ENCODE peak calls at places on chromosomes 1 and 21, in eight cellular contexts. S is heart left ventricle; G is cardiac muscle cell; V is CD8-positive, alpha-beta T cell; X is pancreas; H is Panc1; A is brain microvascular endothelial cell; Z is psoas muscle. T is an unnamed sample. For H3K36me3, the result is how much of the 10 kb centered on the place peaks cover.

GRCh38 chr1:4481451-4481850 is 173.0 kb upstream of the AJAP1 start:
- DNase-seq in S (no peak), G (no peak), V (no peak), X (peak), H (no peak), A (no peak), Z (no peak), T (no peak)

GRCh38 chr1:15139654-15140350 is 13.7 kb upstream of the TMEM51 start:
- DNase-seq in S (no peak), G (peak), V (no peak), X (peak), H (no peak), A (no peak), Z (no peak), T (no peak)

GRCh38 chr1:194437135-194437534 is 1250.7 kb upstream of the B3GALT2 start:
- DNase-seq in S (no peak), G (no peak), V (no peak), X (no peak), H (no peak), A (no peak), Z (no peak), T (no peak)

GRCh38 chr1:226657788-226658537 is 81.1 kb downstream of the ITPKB start:
- DNase-seq in S (peak), G (no peak), V (no peak), X (no peak), H (no peak), A (no peak), Z (no peak), T (no peak)

GRCh38 chr1:33185541-33185940 is 3.7 kb upstream of the TRIM62 start:
- DNase-seq in S (no peak), G (no peak), V (no peak), X (no peak), H (no peak), A (no peak), Z (no peak), T (no peak)

GRCh38 chr1:180590889-180591288 is 32.1 kb downstream of the OVAAL start:
- DNase-seq in S (no peak), G (no peak), V (no peak), X (no peak), H (no peak), A (no peak), Z (no peak), T (no peak)

GRCh38 chr1:116763787-116764465 is 9.7 kb downstream of the CD2 start:
- DNase-seq in S (no peak), G (peak), V (no peak), X (no peak), H (no peak), A (no peak), Z (no peak), T (no peak)

GRCh38 chr21:21688877-21689276 is 690.7 kb downstream of the NCAM2 start:
- DNase-seq in S (peak), G (peak), V (no peak), X (no peak), H (no peak), A (no peak), Z (no peak), T (no peak)

GRCh38 chr1:209595032-209595431 is 11.5 kb downstream of the CAMK1G start:
- DNase-seq in S (no peak), G (no peak), V (no peak), X (no peak), H (no peak), A (no peak), Z (no peak), T (no peak)

GRCh38 chr1:157177701-157178380 is 39.6 kb upstream of the ETV3 start:
- DNase-seq in S (no peak), G (peak), V (no peak), X (no peak), H (no peak), A (no peak), Z (no peak), T (no peak)

GRCh38 chr1:64865105-64865757 is 101.1 kb downstream of the JAK1 start:
- DNase-seq in S (no peak), G (no peak), V (no peak), X (no peak), H (no peak), A (no peak), Z (no peak), T (no peak)

GRCh38 chr1:64864018-64864945 is 102.1 kb downstream of the JAK1 start:
- DNase-seq in S (peak), G (no peak), V (peak), X (peak), H (no peak), A (no peak), Z (peak), T (peak)

GRCh38 chr1:64857347-64857746 is 109.0 kb downstream of the JAK1 start:
- DNase-seq in S (no peak), G (no peak), V (no peak), X (no peak), H (no peak), A (no peak), Z (no peak), T (no peak)

GRCh38 chr1:64856564-64856963 is 109.8 kb downstream of the JAK1 start:
- DNase-seq in S (no peak), G (no peak), V (no peak), X (no peak), H (no peak), A (no peak), Z (peak), T (no peak)

DNA sequence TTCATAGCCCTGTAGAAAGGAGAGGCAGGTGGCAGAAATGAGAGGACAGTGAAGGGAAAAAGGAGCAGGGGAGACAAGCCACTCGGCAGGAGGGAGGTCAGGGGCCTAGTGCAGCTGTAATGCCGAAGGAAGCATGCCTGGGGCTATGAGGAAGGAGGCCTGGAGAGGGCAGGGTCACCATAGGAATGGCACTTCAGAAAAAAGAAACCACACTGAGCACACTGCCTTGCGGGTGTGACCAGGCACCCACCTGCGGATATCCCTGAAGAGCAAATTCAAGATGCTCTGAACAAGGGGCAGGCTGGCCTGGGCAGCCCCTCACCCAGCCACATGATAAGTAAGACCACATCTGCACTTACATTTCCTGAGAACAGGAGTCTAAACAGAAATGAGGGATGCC is 104.7 kb downstream of the JAK1 start:
- DNase-seq in S (no peak), G (peak), V (no peak), X (no peak), H (peak), A (no peak), Z (no peak), T (no peak)
- TF ChIP-seq CTCF in S (peak), G (peak), V (no peak), X (no peak), H (no peak), A (peak), Z (peak), T (peak)

GRCh38 chr1:28509705-28510349 is 4.0 kb downstream of the RCC1 start:
- DNase-seq in S (no peak), G (no peak), V (no peak), X (no peak), H (no peak), A (no peak), Z (no peak), T (no peak)

GRCh38 chr1:28508435-28508754 is 2.6 kb downstream of the RCC1 start:
- DNase-seq in S (no peak), G (peak), V (no peak), X (no peak), H (no peak), A (no peak), Z (no peak), T (no peak)

GRCh38 chr1:28507646-28508434 is 2.0 kb downstream of the RCC1 start:
- DNase-seq in S (no peak), G (no peak), V (no peak), X (no peak), H (no peak), A (no peak), Z (no peak), T (no peak)

GRCh38 chr1:28512058-28512611 is 6.3 kb downstream of the RCC1 start:
- DNase-seq in S (no peak), G (no peak), V (no peak), X (no peak), H (no peak), A (no peak), Z (no peak), T (no peak)

DNA sequence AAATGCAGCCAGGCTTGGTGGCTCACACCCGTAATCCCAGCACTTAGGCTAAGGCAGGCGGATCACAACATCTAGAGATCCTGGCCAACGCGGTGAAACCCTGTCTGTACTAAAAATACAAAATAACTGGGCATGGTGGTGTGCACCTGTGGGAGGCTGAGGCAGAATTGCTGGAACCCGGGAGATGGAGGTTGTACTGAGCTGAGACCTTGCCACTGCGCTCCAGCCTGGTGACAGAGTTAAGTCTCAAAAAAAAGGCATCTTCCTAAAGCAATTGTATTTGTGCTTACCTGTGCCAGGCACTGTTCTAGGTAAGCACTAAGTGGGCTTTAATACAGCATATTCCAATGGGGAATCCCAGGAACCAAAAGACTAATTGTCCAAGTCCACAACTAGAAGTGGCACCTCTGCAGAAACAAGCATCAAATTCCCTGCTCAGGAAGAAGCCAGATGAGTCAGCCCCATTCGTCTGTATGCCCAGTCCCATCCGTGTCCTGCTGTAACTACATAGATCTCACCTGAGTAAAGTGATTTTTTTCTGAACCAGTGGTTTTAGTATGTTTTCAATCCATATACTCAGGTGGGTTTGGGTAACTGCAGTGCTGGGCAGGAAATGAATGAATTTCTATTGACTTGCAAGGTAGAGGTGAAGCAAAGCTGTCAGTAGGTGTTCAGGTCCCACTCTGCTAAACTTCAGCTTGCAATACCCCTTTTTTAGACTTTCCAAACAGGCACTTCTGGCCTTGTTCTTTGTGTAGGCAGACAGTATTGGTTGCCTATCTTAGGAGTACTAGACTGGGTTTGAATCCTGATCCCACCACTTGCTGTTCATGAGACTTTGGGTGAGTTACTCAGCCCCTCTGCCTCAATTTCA is 4.7 kb downstream of the RCC1 start:
- DNase-seq in S (no peak), G (no peak), V (no peak), X (no peak), H (peak), A (no peak), Z (no peak), T (no peak)
- H3K36me3 ChIP-seq in S (half or more), G (under half), V (under half), X (under half), H (under half), A (half or more), Z (half or more), T (under half)

GRCh38 chr1:191618202-191618601 is 540.1 kb upstream of the RGS18 start:
- DNase-seq in S (no peak), G (no peak), V (no peak), X (no peak), H (no peak), A (no peak), Z (no peak), T (no peak)
- TF ChIP-seq CTCF in S (no peak), G (no peak), V (no peak), X (no peak), H (no peak), A (no peak), Z (no peak), T (no peak)

DNA sequence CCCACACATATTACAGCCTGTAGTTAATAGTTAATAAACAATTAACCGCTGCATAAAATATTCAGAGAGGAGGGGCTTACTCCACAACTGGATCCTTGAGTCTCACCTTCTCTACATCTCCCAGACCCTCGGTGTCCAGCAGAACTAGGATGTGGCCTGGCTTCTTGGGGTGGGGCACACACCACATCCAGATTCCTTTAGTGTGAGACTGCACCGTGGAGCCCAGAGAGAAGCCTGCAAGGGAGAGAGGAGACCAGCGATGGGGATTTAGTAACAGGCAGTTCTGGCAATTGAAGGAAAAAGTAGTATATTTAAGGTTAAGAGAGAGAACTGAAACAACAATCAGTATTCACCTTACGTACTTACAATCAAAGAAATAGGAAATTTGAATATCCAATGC is 4.9 kb downstream of the GBP1 start:
- DNase-seq in S (no peak), G (no peak), V (no peak), X (no peak), H (no peak), A (no peak), Z (no peak), T (no peak)
- H3K36me3 ChIP-seq in S (half or more), G (under half), V (under half), X (under half), H (under half), A (under half), Z (under half), T (under half)

GRCh38 chr1:95916616-95917015 is 682.6 kb downstream of the RWDD3 start:
- DNase-seq in S (no peak), G (no peak), V (no peak), X (no peak), H (no peak), A (no peak), Z (no peak), T (no peak)
- TF ChIP-seq CTCF in S (no peak), G (peak), V (no peak), X (no peak), H (peak), A (peak), Z (no peak), T (peak)